ENCODE peak calls at places on chromosome 10, in eight cellular contexts. D is heart right ventricle, B is psoas muscle, X is A673, E is foreskin fibroblast, H is IMR-90, L is ovary, K is left ventricle myocardium inferior. M is an unnamed sample.

GRCh38 chr10:480928-481551 is 208.4 kb downstream of the DIP2C start:
- DNase-seq in E (peak; percentile 57), K (no peak), X (peak; percentile 21), B (no peak), H (peak; percentile 57), L (no peak), D (no peak), M (no peak)

GRCh38 chr10:103921750-103922195 is 3.8 kb upstream of the STN1 start:
- DNase-seq in H (peak; percentile 31), E (peak; percentile 40), B (no peak), X (peak; percentile 33), L (no peak), D (no peak), K (no peak), M (peak; percentile 54)

GRCh38 chr10:97048649-97049427 is 136.9 kb downstream of the SLIT1 start:
- DNase-seq in B (no peak), L (no peak), E (no peak), X (no peak), H (no peak), K (no peak), D (no peak), M (no peak)

GRCh38 chr10:69333205-69333604 is 54.9 kb downstream of the HK1 start:
- DNase-seq in K (no peak), D (peak; percentile 54), E (peak; percentile 65), B (no peak), X (peak; percentile 57), H (no peak), L (no peak), M (no peak)

GRCh38 chr10:8034666-8035640 is 19.5 kb upstream of the GATA3 start:
- DNase-seq in X (peak; percentile 68), K (no peak), B (no peak), D (no peak), L (no peak), H (no peak), E (no peak), M (no peak)

GRCh38 chr10:104614245-104614831 is 26.8 kb upstream of the SORCS3 start:
- DNase-seq in D (no peak), H (peak; percentile 3), B (no peak), X (peak; percentile 56), K (no peak), L (no peak), E (peak; percentile 36), M (peak; percentile 43)

GRCh38 chr10:17519457-17519856 is 65.1 kb upstream of the ST8SIA6 start:
- DNase-seq in K (no peak), X (no peak), L (no peak), D (no peak), H (no peak), B (no peak), E (no peak), M (no peak)

GRCh38 chr10:1567742-1568495 is 169.4 kb downstream of the ADARB2 start:
- DNase-seq in X (no peak), D (no peak), K (no peak), E (no peak), H (no peak), B (no peak), L (no peak), M (no peak)

GRCh38 chr10:121324678-121325213 is 273.5 kb downstream of the FGFR2 start:
- DNase-seq in B (no peak), D (no peak), X (no peak), L (no peak), H (no peak), K (no peak), E (no peak), M (no peak)

GRCh38 chr10:60942604-60943269 is 1.2 kb downstream of the RHOBTB1 start:
- DNase-seq in D (peak; percentile 66), L (peak; percentile 59), E (peak; percentile 49), X (no peak), K (peak; percentile 54), B (peak; percentile 36), H (peak; percentile 31), M (peak; percentile 26)
- H3K4me3 ChIP-seq in D (peak overlapping the region; percentile 74), L (peak overlapping the region; percentile 85), E (peak overlapping the region; percentile 86), X (peak overlapping the region; percentile 64), K (peak overlapping the region; percentile 94), B (peak overlapping the region; percentile 90), H (peak overlapping the region; percentile 67), M (no peak overlapping the region)

GRCh38 chr10:132515811-132516726 is 21.5 kb upstream of the INPP5A start:
- DNase-seq in X (no peak), L (peak; percentile 63), B (no peak), K (no peak), H (no peak), D (peak; percentile 3), E (peak; percentile 22), M (no peak)
- H3K4me3 ChIP-seq in X (no peak overlapping the region), L (no peak overlapping the region), B (no peak overlapping the region), K (peak overlapping the region; percentile 64), H (no peak overlapping the region), D (peak overlapping the region; percentile 7), E (no peak overlapping the region), M (no peak overlapping the region)

GRCh38 chr10:122468220-122468922 is 7.0 kb downstream of the HTRA1 start:
- DNase-seq in D (no peak), X (no peak), K (no peak), H (no peak), L (no peak), B (no peak), E (no peak), M (no peak)
- H3K4me3 ChIP-seq in D (no peak overlapping the region), X (no peak overlapping the region), K (no peak overlapping the region), H (no peak overlapping the region), L (no peak overlapping the region), B (no peak overlapping the region), E (no peak overlapping the region), M (no peak overlapping the region)

DNA sequence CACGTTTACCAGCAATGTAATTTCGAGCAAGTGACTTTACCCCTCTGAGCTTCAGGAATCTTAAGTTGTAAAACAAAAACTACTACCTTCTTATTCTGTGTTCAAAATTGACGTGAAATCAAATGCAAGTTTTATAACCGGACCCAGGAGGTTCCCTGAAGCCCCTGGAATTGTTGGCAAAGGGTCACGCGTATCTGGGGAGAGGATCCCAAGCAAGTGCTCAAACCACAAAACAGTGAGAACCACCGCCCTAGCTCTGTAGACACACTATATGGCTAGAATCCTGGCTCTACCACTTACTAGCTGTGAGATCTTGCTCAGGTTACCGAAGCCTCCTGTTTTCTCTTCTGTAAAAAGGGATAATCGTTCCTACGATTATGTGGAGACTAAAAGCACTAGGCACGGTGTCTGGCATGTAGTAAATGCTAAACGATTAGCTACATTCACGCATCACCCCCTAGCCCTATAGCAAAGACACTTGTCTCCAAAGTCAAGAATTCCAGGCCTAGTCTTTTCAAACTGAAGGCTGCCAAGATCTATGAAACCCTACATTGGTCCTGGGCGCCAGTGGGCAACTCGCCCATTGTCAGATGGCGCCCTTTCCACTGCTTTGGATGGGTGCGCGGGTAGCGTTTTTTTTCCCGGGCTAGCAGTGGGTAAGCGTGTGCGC is 11.8 kb upstream of the NKX2-3 start:
- DNase-seq in D (no peak), B (no peak), X (no peak), K (no peak), E (peak; percentile 9), H (no peak), L (no peak), M (no peak)
- H3K4me3 ChIP-seq in D (no peak overlapping the region), B (peak overlapping the region; percentile 9), X (no peak overlapping the region), K (no peak overlapping the region), E (no peak overlapping the region), H (no peak overlapping the region), L (no peak overlapping the region), M (no peak overlapping the region)